ENCODE peak calls at places on chromosomes 13 and 19, in nine cellular contexts. P is lower leg skin, Y is foreskin fibroblast, H is right lobe of liver, D is fibroblast of pulmonary artery, A is OCI-LY7, X is fibroblast of the aortic adventitia, V is adrenal gland, W is WERI-Rb-1. Q is an unnamed sample.

GRCh38 chr19:34305221-34306058 is 51.1 kb downstream of the GARRE1 start:
- DNase-seq in V (no peak), W (no peak), X (peak), Y (no peak), H (no peak), A (no peak), D (peak), P (no peak), Q (no peak)

GRCh38 chr19:13195678-13196077 is 45.5 kb downstream of the IER2 start:
- DNase-seq in A (peak), W (peak), V (no peak), P (no peak), D (no peak), X (no peak), H (peak), Y (no peak), Q (no peak)

GRCh38 chr19:41563847-41564514 is 12.0 kb upstream of the CEACAM21 start:
- DNase-seq in V (no peak), A (no peak), Y (no peak), P (no peak), W (no peak), D (no peak), H (no peak), X (no peak), Q (no peak)

GRCh38 chr13:35729926-35730627 is 253.6 kb upstream of the MAB21L1 start:
- DNase-seq in A (no peak), X (no peak), D (no peak), W (no peak), V (no peak), P (peak), Y (no peak), H (peak), Q (no peak)

GRCh38 chr13:108877300-108877699 is 247.9 kb downstream of the MYO16 start:
- DNase-seq in H (no peak), W (no peak), X (no peak), Y (peak), P (no peak), V (no peak), A (no peak), D (no peak), Q (no peak)

GRCh38 chr19:10339380-10339960 is at the start of gene ICAM3:
- DNase-seq in P (no peak), D (no peak), A (peak), V (no peak), Y (no peak), W (no peak), H (no peak), X (no peak), Q (no peak)

GRCh38 chr13:99311137-99311536 is 3.9 kb upstream of the GPR183 start:
- DNase-seq in V (no peak), W (no peak), H (no peak), D (no peak), Y (no peak), P (no peak), A (no peak), X (no peak), Q (no peak)

GRCh38 chr19:33948651-33949335 is 152.1 kb downstream of the KCTD15 start:
- DNase-seq in V (no peak), P (peak), Y (no peak), X (no peak), D (no peak), W (no peak), H (no peak), A (no peak), Q (no peak)

GRCh38 chr13:102045713-102046112 is 356.1 kb downstream of the FGF14 start:
- DNase-seq in A (no peak), V (no peak), D (no peak), X (no peak), Y (no peak), P (no peak), H (no peak), W (peak), Q (no peak)

GRCh38 chr19:54364775-54365257 is at the start of gene LAIR1:
- DNase-seq in D (no peak), H (no peak), Y (no peak), X (no peak), W (no peak), A (peak), P (no peak), V (peak), Q (no peak)

GRCh38 chr13:19150226-19150625 is 31.4 kb downstream of the TUBA3C start:
- DNase-seq in X (no peak), W (no peak), P (no peak), A (no peak), Y (no peak), D (no peak), V (no peak), H (no peak), Q (no peak)

GRCh38 chr13:43720780-43721397 is 65.9 kb downstream of the ENOX1 start:
- DNase-seq in A (no peak), Y (peak), H (no peak), W (no peak), D (peak), V (no peak), P (no peak), X (no peak), Q (no peak)

GRCh38 chr13:90997951-90998350 is 349.5 kb upstream of the MIR17HG start:
- DNase-seq in D (no peak), Y (no peak), V (no peak), W (peak), A (no peak), H (no peak), X (no peak), P (no peak), Q (no peak)

GRCh38 chr13:26968431-26969335 is 202.9 kb downstream of the USP12 start:
- DNase-seq in X (peak), H (peak), V (peak), W (peak), D (no peak), Y (no peak), A (no peak), P (no peak), Q (no peak)

GRCh38 chr13:113906566-113906965 is 42.7 kb upstream of the GAS6 start:
- DNase-seq in W (no peak), D (no peak), X (no peak), V (peak), Y (no peak), P (peak), A (no peak), H (no peak), Q (no peak)

GRCh38 chr13:93227280-93227905 is 786 bp downstream of the GPC6 start:
- DNase-seq in D (peak), P (no peak), A (no peak), W (peak), X (peak), H (peak), V (no peak), Y (peak), Q (no peak)

GRCh38 chr19:4524808-4525562 is 6.7 kb upstream of the PLIN4 start:
- DNase-seq in H (peak), Y (no peak), V (peak), D (peak), X (peak), P (no peak), W (peak), A (peak), Q (no peak)

GRCh38 chr13:20831254-20831653 is 57.5 kb upstream of the EEF1AKMT1 start:
- DNase-seq in H (no peak), D (no peak), Y (no peak), V (no peak), P (no peak), A (no peak), W (no peak), X (no peak), Q (no peak)

GRCh38 chr13:40352807-40353562 is 313.5 kb downstream of the FOXO1 start:
- DNase-seq in H (peak), P (no peak), V (peak), D (peak), W (no peak), A (no peak), X (peak), Y (peak), Q (no peak)

GRCh38 chr19:4326837-4327251 is 11.8 kb downstream of the STAP2 start:
- DNase-seq in Y (no peak), D (no peak), X (no peak), W (no peak), P (no peak), A (no peak), H (no peak), V (peak), Q (no peak)

GRCh38 chr19:4976412-4977298 is 7.7 kb downstream of the KDM4B start:
- DNase-seq in P (peak), A (no peak), H (peak), V (peak), W (no peak), Y (peak), X (peak), D (peak), Q (peak)

GRCh38 chr19:53432088-53432661 is 391 bp downstream of the ZNF761 start:
- DNase-seq in A (peak), V (peak), Y (peak), W (no peak), D (peak), H (peak), P (peak), X (peak), Q (no peak)

GRCh38 chr13:112106467-112107141 is 39.7 kb downstream of the SOX1 start:
- DNase-seq in X (no peak), P (no peak), H (no peak), A (no peak), Y (no peak), D (no peak), W (no peak), V (no peak), Q (no peak)

GRCh38 chr13:28239374-28239773 is 101.0 kb downstream of the PAN3 start:
- DNase-seq in Y (no peak), V (no peak), A (no peak), P (no peak), X (peak), H (no peak), W (no peak), D (peak), Q (no peak)

GRCh38 chr19:47778954-47779351 is 450 bp downstream of the SELENOW start:
- DNase-seq in A (peak), W (no peak), H (peak), D (no peak), Y (no peak), P (no peak), V (no peak), X (peak), Q (no peak)

GRCh38 chr13:36420437-36420891 is 11.8 kb upstream of the CCNA1 start:
- DNase-seq in A (peak), P (peak), V (peak), W (peak), Y (peak), X (peak), H (peak), D (peak), Q (no peak)

GRCh38 chr13:90510319-90510718 is 837.2 kb upstream of the MIR17HG start:
- DNase-seq in P (no peak), X (no peak), D (no peak), W (no peak), A (no peak), V (no peak), H (no peak), Y (no peak), Q (no peak)

GRCh38 chr13:77745784-77746183 is 48.3 kb downstream of the SLAIN1 start:
- DNase-seq in H (no peak), P (no peak), D (no peak), Y (no peak), X (no peak), V (no peak), A (no peak), W (no peak), Q (no peak)

GRCh38 chr13:35549481-35549880 is 73.0 kb upstream of the MAB21L1 start:
- DNase-seq in X (peak), H (no peak), W (no peak), Y (peak), A (no peak), V (no peak), P (no peak), D (peak), Q (peak)

GRCh38 chr19:17328517-17329060 is 6.1 kb downstream of the ANO8 start:
- DNase-seq in W (no peak), A (no peak), H (no peak), D (no peak), Y (no peak), X (no peak), P (no peak), V (no peak), Q (no peak)
- H3K4me3 ChIP-seq in W (no peak), A (no peak), H (peak), D (peak), Y (no peak), X (no peak), P (peak), V (no peak), Q (peak)

DNA sequence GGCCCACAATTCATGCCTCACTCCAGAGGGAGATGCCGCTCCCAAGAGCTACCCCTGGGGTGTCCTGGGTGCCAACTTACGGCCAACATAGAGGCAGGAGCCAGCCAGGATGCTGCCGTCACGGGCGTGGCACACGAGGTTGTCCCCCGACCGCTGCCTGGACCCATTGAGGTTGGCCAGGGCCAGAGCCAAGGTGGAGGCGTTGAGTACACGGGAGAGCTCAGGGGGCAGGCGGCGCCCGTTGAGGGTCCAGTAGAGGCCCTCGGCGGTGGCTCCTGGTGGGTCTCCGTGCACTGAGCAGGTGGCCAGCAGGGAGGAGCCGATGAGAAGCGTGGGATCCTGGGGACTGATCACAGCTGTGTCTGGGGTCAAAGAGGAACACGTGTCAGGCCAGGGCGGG is 7.1 kb downstream of the CRLF1 start:
- DNase-seq in D (no peak), P (no peak), W (no peak), V (no peak), A (no peak), X (no peak), Y (no peak), H (no peak), Q (no peak)
- TF ChIP-seq CTCF in D (no peak), P (no peak), W (no peak), V (no peak), A (no peak), X (no peak), Y (no peak), H (no peak), Q (no peak)

GRCh38 chr19:45368737-45369340 is 1.5 kb downstream of the ERCC2 start:
- DNase-seq in Y (no peak), H (no peak), W (no peak), X (no peak), V (no peak), D (no peak), A (no peak), P (no peak), Q (no peak)
- H3K4me3 ChIP-seq in Y (no peak), H (no peak), W (no peak), X (no peak), V (no peak), D (no peak), A (no peak), P (no peak), Q (no peak)

GRCh38 chr19:19111967-19112580 is 26.2 kb downstream of the TMEM161A start:
- DNase-seq in P (no peak), A (no peak), Y (no peak), D (no peak), H (peak), X (no peak), W (no peak), V (no peak), Q (no peak)

GRCh38 chr19:19111138-19111835 is 27.0 kb downstream of the TMEM161A start:
- DNase-seq in H (peak), D (no peak), W (no peak), V (no peak), P (no peak), Y (no peak), X (no peak), A (no peak), Q (no peak)

GRCh38 chr19:19109601-19110000 is 28.7 kb downstream of the TMEM161A start:
- DNase-seq in D (peak), A (no peak), W (no peak), V (peak), Y (no peak), H (no peak), X (peak), P (no peak), Q (no peak)

GRCh38 chr19:19113040-19113541 is 25.2 kb downstream of the TMEM161A start:
- DNase-seq in H (peak), W (peak), X (peak), Y (peak), A (peak), V (no peak), D (peak), P (no peak), Q (no peak)

DNA sequence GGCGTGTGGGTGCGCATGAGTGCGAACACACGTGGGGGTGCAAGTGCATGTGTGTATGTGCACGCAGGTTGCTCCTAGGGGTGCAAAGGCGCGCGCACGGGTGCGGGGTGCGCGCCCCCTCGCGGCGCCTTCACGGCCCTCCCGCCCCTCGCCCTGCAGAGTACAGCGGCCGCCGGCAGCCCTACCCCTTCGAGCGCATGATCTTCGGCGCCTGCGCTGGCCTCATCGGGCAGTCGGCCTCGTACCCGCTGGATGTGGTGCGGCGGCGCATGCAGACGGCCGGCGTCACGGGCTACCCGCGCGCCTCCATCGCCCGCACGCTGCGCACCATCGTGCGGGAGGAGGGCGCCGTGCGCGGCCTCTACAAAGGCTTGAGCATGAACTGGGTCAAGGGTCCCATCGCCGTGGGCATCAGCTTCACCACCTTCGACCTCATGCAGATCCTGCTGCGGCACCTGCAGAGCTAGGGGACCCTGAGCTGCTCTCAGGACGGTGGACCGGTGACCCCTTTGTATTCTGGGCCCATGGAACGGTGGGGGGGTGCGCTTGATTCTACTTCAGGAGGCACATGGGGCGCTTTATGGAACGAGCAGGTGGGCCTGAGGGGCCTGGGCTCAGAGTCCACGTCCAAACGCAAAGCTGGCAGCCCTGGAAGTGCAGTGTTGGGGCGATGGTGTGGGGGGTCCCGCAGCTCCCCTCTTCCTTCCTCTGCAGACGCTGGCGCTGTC is 27.7 kb downstream of the TMEM161A start:
- DNase-seq in D (no peak), V (no peak), X (no peak), Y (no peak), W (no peak), H (no peak), A (no peak), P (no peak), Q (no peak)
- TF ChIP-seq CTCF in D (peak), V (peak), X (no peak), Y (peak), W (no peak), H (peak), A (peak), P (no peak), Q (peak)

GRCh38 chr13:51502206-51502651 is 49.4 kb upstream of the INTS6 start:
- DNase-seq in D (no peak), H (no peak), W (no peak), V (no peak), X (peak), A (no peak), P (no peak), Y (peak), Q (no peak)

GRCh38 chr13:51500687-51501086 is 47.9 kb upstream of the INTS6 start:
- DNase-seq in A (no peak), V (no peak), X (no peak), H (no peak), Y (no peak), W (no peak), P (no peak), D (no peak), Q (no peak)

GRCh38 chr13:51501096-51501495 is 48.3 kb upstream of the INTS6 start:
- DNase-seq in V (no peak), W (no peak), A (no peak), D (no peak), H (no peak), X (no peak), P (no peak), Y (no peak), Q (no peak)

GRCh38 chr13:51499841-51500240 is 47.0 kb upstream of the INTS6 start:
- DNase-seq in H (no peak), P (no peak), X (no peak), D (no peak), W (no peak), A (no peak), V (no peak), Y (no peak), Q (no peak)

DNA sequence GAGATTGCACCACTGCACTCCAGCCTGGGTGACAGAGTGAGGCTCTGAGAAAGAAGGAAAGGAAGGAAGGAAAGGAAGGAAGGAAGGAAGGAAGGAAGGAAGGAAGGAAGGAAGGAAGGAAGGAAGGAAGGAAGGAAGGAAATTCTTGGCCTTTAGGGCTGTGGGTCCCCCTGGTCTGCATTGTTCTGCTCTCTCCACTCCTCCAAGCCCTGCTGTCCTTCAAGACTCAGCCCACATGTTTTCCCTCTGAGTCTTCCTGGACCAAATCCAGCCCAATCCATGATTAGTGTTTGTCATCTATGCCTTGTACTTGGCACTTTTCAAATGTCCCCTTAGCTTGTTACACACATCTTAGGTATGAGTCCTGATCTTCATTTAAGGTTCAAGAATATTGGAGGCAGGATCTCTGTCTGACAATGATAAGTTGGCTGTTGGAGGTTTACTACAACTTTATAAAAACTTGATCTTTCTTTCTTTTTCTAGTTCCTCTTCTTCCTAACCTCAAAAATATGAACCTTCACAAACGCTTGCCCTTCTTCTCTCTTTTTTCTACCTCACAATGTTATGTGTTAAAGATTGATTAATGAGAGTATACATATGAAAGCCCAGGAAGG is 48.9 kb upstream of the INTS6 start:
- DNase-seq in A (no peak), W (no peak), H (no peak), Y (peak), V (no peak), D (peak), X (peak), P (no peak), Q (no peak)
- H3K4me3 ChIP-seq in A (no peak), W (no peak), H (no peak), Y (no peak), V (no peak), D (no peak), X (no peak), P (no peak), Q (no peak)

DNA sequence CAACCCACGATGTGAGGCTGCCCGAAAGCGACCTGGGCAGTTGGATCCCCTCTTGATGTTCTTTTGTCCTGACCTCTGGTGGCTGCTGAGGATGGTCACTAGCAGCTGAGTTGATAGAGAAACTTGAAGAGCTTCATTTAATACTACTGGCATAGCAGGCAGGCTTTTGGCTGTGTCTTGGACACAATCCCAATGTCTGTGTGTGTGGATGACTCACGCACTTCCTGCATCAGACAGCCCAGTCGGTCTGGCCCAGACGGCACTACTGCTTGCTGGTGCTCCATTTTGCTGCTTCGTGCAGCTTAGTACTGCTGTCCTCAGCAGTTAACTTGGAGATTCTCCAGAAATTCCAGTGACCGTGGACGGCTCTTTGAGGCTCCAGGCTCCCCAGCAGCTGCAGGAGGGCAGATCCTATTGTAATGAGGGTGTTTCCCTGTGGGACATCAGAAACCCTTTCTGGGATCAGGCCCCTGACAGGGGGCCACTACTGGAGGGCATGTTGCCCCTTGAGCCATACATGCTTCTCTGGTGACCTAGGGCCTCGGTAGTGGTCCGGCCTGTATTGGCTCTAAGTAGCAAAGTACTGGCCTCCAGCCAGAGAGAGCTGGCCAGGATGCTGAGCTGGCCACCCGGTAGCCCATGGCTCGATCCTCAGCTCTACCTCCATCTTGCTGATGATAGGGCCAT is 4.5 kb downstream of the FPR3 start:
- DNase-seq in A (no peak), H (peak), V (peak), W (no peak), Y (peak), P (peak), D (peak), X (peak), Q (no peak)
- TF ChIP-seq CTCF in A (no peak), H (no peak), V (no peak), W (no peak), Y (no peak), P (no peak), D (peak), X (no peak), Q (no peak)